ENCODE peak calls at places on chromosomes 7 and 10, in six cellular contexts. One of them, this sample, is unnamed.

GRCh38 chr7:2450198-2451107 is 25.7 kb downstream of the GRIFIN start:
- DNase-seq in neural progenitor cell: no peak
- DNase-seq in GM12865: no peak
- DNase-seq in stomach: no peak
- DNase-seq in fibroblast of lung: no peak
- DNase-seq in CD8-positive, alpha-beta T cell: no peak
- DNase-seq in this sample: no peak

GRCh38 chr7:119482209-119482608 is 790.8 kb upstream of the KCND2 start:
- DNase-seq in GM12865: peak
- DNase-seq in stomach: peak
- DNase-seq in CD8-positive, alpha-beta T cell: no peak
- DNase-seq in fibroblast of lung: peak
- DNase-seq in neural progenitor cell: peak
- DNase-seq in this sample: peak

GRCh38 chr7:73746378-73746777 is 7.8 kb upstream of the ABHD11 start:
- DNase-seq in fibroblast of lung: no peak
- DNase-seq in neural progenitor cell: no peak
- DNase-seq in CD8-positive, alpha-beta T cell: no peak
- DNase-seq in stomach: peak
- DNase-seq in GM12865: no peak
- DNase-seq in this sample: no peak

GRCh38 chr7:30406664-30407425 is 71.7 kb downstream of the NOD1 start:
- DNase-seq in GM12865: no peak
- DNase-seq in stomach: no peak
- DNase-seq in neural progenitor cell: no peak
- DNase-seq in CD8-positive, alpha-beta T cell: no peak
- DNase-seq in fibroblast of lung: peak
- DNase-seq in this sample: no peak

GRCh38 chr7:141275350-141275749 is 201.5 kb downstream of the TMEM178B start:
- DNase-seq in stomach: no peak
- DNase-seq in CD8-positive, alpha-beta T cell: no peak
- DNase-seq in GM12865: no peak
- DNase-seq in fibroblast of lung: no peak
- DNase-seq in neural progenitor cell: no peak
- DNase-seq in this sample: no peak

GRCh38 chr7:14303536-14303935 is 314.1 kb upstream of the ETV1 start:
- DNase-seq in neural progenitor cell: no peak
- DNase-seq in fibroblast of lung: no peak
- DNase-seq in GM12865: no peak
- DNase-seq in stomach: no peak
- DNase-seq in CD8-positive, alpha-beta T cell: no peak
- DNase-seq in this sample: no peak

GRCh38 chr7:106050743-106051110 is 61.4 kb downstream of the SYPL1 start:
- DNase-seq in fibroblast of lung: peak
- DNase-seq in CD8-positive, alpha-beta T cell: no peak
- DNase-seq in stomach: no peak
- DNase-seq in neural progenitor cell: no peak
- DNase-seq in GM12865: no peak
- DNase-seq in this sample: no peak

GRCh38 chr7:131627589-131628212 is 71.3 kb upstream of the PODXL start:
- DNase-seq in CD8-positive, alpha-beta T cell: no peak
- DNase-seq in neural progenitor cell: no peak
- DNase-seq in fibroblast of lung: peak
- DNase-seq in stomach: no peak
- DNase-seq in GM12865: no peak
- DNase-seq in this sample: no peak

GRCh38 chr7:24075426-24075810 is 208.6 kb upstream of the NPY start:
- DNase-seq in stomach: no peak
- DNase-seq in neural progenitor cell: no peak
- DNase-seq in CD8-positive, alpha-beta T cell: no peak
- DNase-seq in fibroblast of lung: no peak
- DNase-seq in GM12865: no peak
- DNase-seq in this sample: no peak

GRCh38 chr10:58734116-58734515 is 221.4 kb downstream of the BICC1 start:
- DNase-seq in GM12865: no peak
- DNase-seq in CD8-positive, alpha-beta T cell: no peak
- DNase-seq in stomach: no peak
- DNase-seq in neural progenitor cell: no peak
- DNase-seq in fibroblast of lung: no peak
- DNase-seq in this sample: no peak

GRCh38 chr10:28179490-28180099 is 123.3 kb downstream of the MPP7 start:
- DNase-seq in GM12865: peak
- DNase-seq in fibroblast of lung: peak
- DNase-seq in stomach: no peak
- DNase-seq in CD8-positive, alpha-beta T cell: no peak
- DNase-seq in neural progenitor cell: peak
- DNase-seq in this sample: peak

GRCh38 chr7:93203496-93203895 is 22.8 kb downstream of the HEPACAM2 start:
- DNase-seq in neural progenitor cell: no peak
- DNase-seq in CD8-positive, alpha-beta T cell: no peak
- DNase-seq in GM12865: no peak
- DNase-seq in fibroblast of lung: no peak
- DNase-seq in stomach: no peak
- DNase-seq in this sample: no peak

GRCh38 chr10:66244953-66245352 is 680.9 kb upstream of the LRRTM3 start:
- DNase-seq in fibroblast of lung: no peak
- DNase-seq in GM12865: no peak
- DNase-seq in stomach: no peak
- DNase-seq in neural progenitor cell: no peak
- DNase-seq in CD8-positive, alpha-beta T cell: no peak
- DNase-seq in this sample: no peak

GRCh38 chr7:23247602-23248335 is 1.2 kb downstream of the GPNMB start:
- DNase-seq in fibroblast of lung: no peak
- DNase-seq in CD8-positive, alpha-beta T cell: no peak
- DNase-seq in stomach: no peak
- DNase-seq in GM12865: peak
- DNase-seq in neural progenitor cell: peak
- DNase-seq in this sample: peak

GRCh38 chr10:89921422-89921821 is 220.0 kb downstream of the KIF20B start:
- DNase-seq in stomach: no peak
- DNase-seq in CD8-positive, alpha-beta T cell: no peak
- DNase-seq in fibroblast of lung: no peak
- DNase-seq in neural progenitor cell: no peak
- DNase-seq in GM12865: no peak
- DNase-seq in this sample: no peak

GRCh38 chr10:28570598-28570997 is 37.7 kb downstream of the WAC start:
- DNase-seq in GM12865: no peak
- DNase-seq in stomach: no peak
- DNase-seq in fibroblast of lung: no peak
- DNase-seq in CD8-positive, alpha-beta T cell: no peak
- DNase-seq in neural progenitor cell: no peak
- DNase-seq in this sample: no peak

GRCh38 chr10:78211476-78212110 is 177.9 kb downstream of the RPS24 start:
- DNase-seq in neural progenitor cell: peak
- DNase-seq in CD8-positive, alpha-beta T cell: no peak
- DNase-seq in stomach: no peak
- DNase-seq in GM12865: no peak
- DNase-seq in fibroblast of lung: peak
- DNase-seq in this sample: no peak

GRCh38 chr10:102269017-102269416 is 23.7 kb downstream of the GBF1 start:
- DNase-seq in CD8-positive, alpha-beta T cell: no peak
- DNase-seq in GM12865: no peak
- DNase-seq in fibroblast of lung: peak
- DNase-seq in stomach: no peak
- DNase-seq in neural progenitor cell: no peak
- DNase-seq in this sample: no peak

GRCh38 chr7:129394101-129394500 is 40.1 kb upstream of the STRIP2 start:
- DNase-seq in stomach: no peak
- DNase-seq in neural progenitor cell: no peak
- DNase-seq in GM12865: no peak
- DNase-seq in fibroblast of lung: no peak
- DNase-seq in CD8-positive, alpha-beta T cell: no peak
- DNase-seq in this sample: no peak

GRCh38 chr10:114648368-114648767 is 9.7 kb downstream of the ABLIM1 start:
- DNase-seq in neural progenitor cell: no peak
- DNase-seq in stomach: no peak
- DNase-seq in GM12865: no peak
- DNase-seq in fibroblast of lung: peak
- DNase-seq in CD8-positive, alpha-beta T cell: no peak
- DNase-seq in this sample: no peak

GRCh38 chr10:70927221-70927943 is 39.0 kb upstream of the PCBD1 start:
- DNase-seq in stomach: peak
- DNase-seq in GM12865: no peak
- DNase-seq in fibroblast of lung: no peak
- DNase-seq in neural progenitor cell: no peak
- DNase-seq in CD8-positive, alpha-beta T cell: no peak
- DNase-seq in this sample: no peak

GRCh38 chr10:20811131-20811530 is 86.0 kb downstream of the NEBL start:
- DNase-seq in fibroblast of lung: no peak
- DNase-seq in neural progenitor cell: no peak
- DNase-seq in stomach: no peak
- DNase-seq in GM12865: no peak
- DNase-seq in CD8-positive, alpha-beta T cell: no peak
- DNase-seq in this sample: no peak

GRCh38 chr10:11697718-11698527 is 44.3 kb upstream of the ECHDC3 start:
- DNase-seq in stomach: no peak
- DNase-seq in GM12865: peak
- DNase-seq in fibroblast of lung: no peak
- DNase-seq in CD8-positive, alpha-beta T cell: no peak
- DNase-seq in neural progenitor cell: no peak
- DNase-seq in this sample: no peak
- TF ChIP-seq CTCF in stomach: no peak
- TF ChIP-seq CTCF in GM12865: peak
- TF ChIP-seq CTCF in fibroblast of lung: no peak
- TF ChIP-seq CTCF in CD8-positive, alpha-beta T cell: no peak
- TF ChIP-seq CTCF in neural progenitor cell: no peak
- TF ChIP-seq CTCF in this sample: peak

DNA sequence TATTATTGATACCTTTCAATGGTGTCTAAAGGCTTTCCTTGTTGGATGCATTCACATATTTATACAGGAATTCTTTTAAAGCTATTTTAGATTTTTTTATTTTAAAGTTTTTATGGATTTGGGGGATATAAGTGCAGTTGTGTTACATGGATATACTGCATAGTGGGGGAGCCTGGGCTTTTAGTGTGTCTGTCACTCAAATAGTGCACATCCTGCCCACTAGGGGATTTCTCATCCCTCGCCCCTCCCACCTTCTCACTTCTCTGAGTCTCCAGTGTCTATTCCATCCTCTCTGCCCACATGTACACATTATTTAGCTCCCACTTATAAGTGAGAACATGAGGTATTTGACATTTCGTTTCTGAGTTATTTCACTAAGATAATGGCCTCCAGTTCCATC is 154.0 kb upstream of the MKI67 start:
- DNase-seq in neural progenitor cell: no peak
- DNase-seq in fibroblast of lung: no peak
- DNase-seq in stomach: no peak
- DNase-seq in CD8-positive, alpha-beta T cell: no peak
- DNase-seq in GM12865: no peak
- DNase-seq in this sample: no peak
- TF ChIP-seq CTCF in neural progenitor cell: no peak
- TF ChIP-seq CTCF in fibroblast of lung: no peak
- TF ChIP-seq CTCF in stomach: no peak
- TF ChIP-seq CTCF in CD8-positive, alpha-beta T cell: no peak
- TF ChIP-seq CTCF in GM12865: no peak
- TF ChIP-seq CTCF in this sample: no peak

DNA sequence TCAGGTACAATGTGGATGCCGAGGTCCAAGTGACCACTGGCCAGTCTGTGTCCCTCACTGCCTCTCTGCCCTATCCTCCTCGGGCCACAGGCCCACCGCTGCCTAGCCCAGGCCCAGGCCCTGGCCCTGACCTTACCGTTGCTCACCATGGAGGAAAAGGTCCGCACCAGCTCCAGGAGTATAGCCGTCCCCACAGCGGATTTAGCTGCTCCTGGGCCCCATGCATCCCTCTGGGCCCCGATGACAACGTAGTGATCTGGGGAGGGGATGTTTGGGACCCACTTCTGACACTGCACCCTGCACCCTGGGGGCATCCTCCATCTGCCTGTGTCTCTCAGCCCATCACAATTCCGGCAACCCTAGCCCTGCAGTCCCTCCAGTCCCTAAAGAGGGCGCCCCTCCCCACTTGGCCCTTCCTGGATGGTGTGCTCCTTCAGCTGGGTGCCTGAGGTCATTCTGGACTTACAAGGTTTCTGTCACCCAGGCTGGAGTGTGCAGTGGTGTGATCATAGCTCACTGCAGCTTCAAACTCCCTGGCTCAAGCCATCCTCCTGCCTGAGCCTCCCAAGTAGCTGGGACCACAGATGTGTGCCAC is 12.1 kb downstream of the TFR2 start:
- DNase-seq in CD8-positive, alpha-beta T cell: no peak
- DNase-seq in stomach: peak
- DNase-seq in fibroblast of lung: no peak
- DNase-seq in GM12865: peak
- DNase-seq in neural progenitor cell: peak
- DNase-seq in this sample: peak
- TF ChIP-seq CTCF in CD8-positive, alpha-beta T cell: peak
- TF ChIP-seq CTCF in stomach: no peak
- TF ChIP-seq CTCF in fibroblast of lung: no peak
- TF ChIP-seq CTCF in GM12865: peak
- TF ChIP-seq CTCF in neural progenitor cell: peak
- TF ChIP-seq CTCF in this sample: peak

DNA sequence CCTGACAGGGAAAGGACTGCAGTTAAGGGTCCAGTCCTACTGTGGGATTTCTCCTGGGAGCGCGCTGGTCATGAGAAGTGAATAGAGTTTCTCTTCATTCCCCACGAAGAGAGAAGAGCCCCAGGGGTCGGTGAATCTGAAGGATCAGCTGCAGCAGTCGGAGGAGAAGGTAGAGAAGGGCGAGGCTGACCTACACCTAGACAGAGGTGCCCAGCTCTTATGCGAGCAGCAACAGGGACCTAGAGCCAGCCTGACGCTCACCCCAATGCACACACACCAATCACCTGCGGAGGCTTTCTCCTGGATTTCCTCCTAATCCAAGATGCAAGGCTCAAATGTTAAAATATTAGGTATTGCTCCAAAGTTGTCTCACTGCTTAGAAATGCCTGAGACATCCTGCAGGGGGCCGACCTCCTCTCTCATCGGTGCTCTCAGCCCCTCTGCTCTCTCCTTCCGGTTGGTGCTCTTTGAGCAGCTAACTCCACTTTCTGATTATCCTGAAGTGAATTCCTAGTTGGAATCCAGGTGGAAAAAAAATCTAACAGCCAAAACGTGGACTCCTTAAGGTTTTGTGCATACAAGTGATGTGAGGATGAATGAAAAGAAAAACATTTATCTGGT is 176.4 kb downstream of the AHR start:
- DNase-seq in neural progenitor cell: peak
- DNase-seq in fibroblast of lung: no peak
- DNase-seq in CD8-positive, alpha-beta T cell: no peak
- DNase-seq in GM12865: no peak
- DNase-seq in stomach: no peak
- DNase-seq in this sample: no peak
- TF ChIP-seq CTCF in neural progenitor cell: peak
- TF ChIP-seq CTCF in fibroblast of lung: no peak
- TF ChIP-seq CTCF in CD8-positive, alpha-beta T cell: no peak
- TF ChIP-seq CTCF in GM12865: no peak
- TF ChIP-seq CTCF in stomach: no peak
- TF ChIP-seq CTCF in this sample: no peak

GRCh38 chr10:16915308-16915707 is 98.1 kb upstream of the RSU1 start:
- DNase-seq in CD8-positive, alpha-beta T cell: no peak
- DNase-seq in stomach: no peak
- DNase-seq in GM12865: no peak
- DNase-seq in neural progenitor cell: peak
- DNase-seq in fibroblast of lung: no peak
- DNase-seq in this sample: no peak
- TF ChIP-seq CTCF in CD8-positive, alpha-beta T cell: no peak
- TF ChIP-seq CTCF in stomach: no peak
- TF ChIP-seq CTCF in GM12865: no peak
- TF ChIP-seq CTCF in neural progenitor cell: peak
- TF ChIP-seq CTCF in fibroblast of lung: no peak
- TF ChIP-seq CTCF in this sample: no peak

This sample was measured in GM13976.